ENCODE peak calls at places on chromosomes 6 and 20, in five cellular contexts. One of them, this sample, is unnamed.
A peak's percentile ranks its signal among the peaks of the same experiment; 100 is the strongest.

GRCh38 chr6:167441653-167442644 is 117.1 kb downstream of the TTLL2 start:
- DNase-seq in IMR-90: no peak
- DNase-seq in aorta: no peak
- DNase-seq in H9: peak; percentile 91
- DNase-seq in GM23248: peak; percentile 1
- DNase-seq in this sample: no peak

GRCh38 chr6:106046116-106046853 is 39.9 kb upstream of the PRDM1 start:
- DNase-seq in IMR-90: no peak
- DNase-seq in aorta: no peak
- DNase-seq in H9: no peak
- DNase-seq in GM23248: no peak
- DNase-seq in this sample: no peak

GRCh38 chr20:58650181-58650775 is 805 bp upstream of the STX16 start:
- DNase-seq in IMR-90: no peak
- DNase-seq in aorta: no peak
- DNase-seq in H9: peak; percentile 44
- DNase-seq in GM23248: peak; percentile 42
- DNase-seq in this sample: peak; percentile 36

GRCh38 chr6:75282706-75283105 is 1.9 kb downstream of the TMEM30A start:
- DNase-seq in IMR-90: no peak
- DNase-seq in aorta: no peak
- DNase-seq in H9: no peak
- DNase-seq in GM23248: peak; percentile 67
- DNase-seq in this sample: no peak

GRCh38 chr6:82337688-82338257 is 25.8 kb upstream of the TPBG start:
- DNase-seq in IMR-90: no peak
- DNase-seq in aorta: no peak
- DNase-seq in H9: no peak
- DNase-seq in GM23248: no peak
- DNase-seq in this sample: no peak

GRCh38 chr20:58231678-58232077 is 3.2 kb upstream of the ANKRD60 start:
- DNase-seq in IMR-90: peak; percentile 22
- DNase-seq in aorta: no peak
- DNase-seq in H9: no peak
- DNase-seq in GM23248: peak; percentile 33
- DNase-seq in this sample: no peak

GRCh38 chr20:63411898-63412631 is 50.9 kb upstream of the CHRNA4 start:
- DNase-seq in IMR-90: no peak
- DNase-seq in aorta: no peak
- DNase-seq in H9: no peak
- DNase-seq in GM23248: no peak
- DNase-seq in this sample: no peak

GRCh38 chr6:124199226-124199625 is 395.6 kb downstream of the NKAIN2 start:
- DNase-seq in IMR-90: no peak
- DNase-seq in aorta: no peak
- DNase-seq in H9: no peak
- DNase-seq in GM23248: no peak
- DNase-seq in this sample: no peak

GRCh38 chr20:39349240-39349639 is 387.1 kb downstream of the DHX35 start:
- DNase-seq in IMR-90: no peak
- DNase-seq in aorta: no peak
- DNase-seq in H9: no peak
- DNase-seq in GM23248: no peak
- DNase-seq in this sample: no peak

GRCh38 chr20:43535370-43536004 is 23.3 kb upstream of the SGK2 start:
- DNase-seq in IMR-90: no peak
- DNase-seq in aorta: no peak
- DNase-seq in H9: no peak
- DNase-seq in GM23248: no peak
- DNase-seq in this sample: no peak

GRCh38 chr6:49300443-49300842 is 162.6 kb downstream of the MMUT start:
- DNase-seq in IMR-90: no peak
- DNase-seq in aorta: no peak
- DNase-seq in H9: no peak
- DNase-seq in GM23248: no peak
- DNase-seq in this sample: no peak

GRCh38 chr6:162478191-162478642 is 249.3 kb downstream of the PRKN start:
- DNase-seq in IMR-90: no peak
- DNase-seq in aorta: no peak
- DNase-seq in H9: no peak
- DNase-seq in GM23248: no peak
- DNase-seq in this sample: no peak

GRCh38 chr20:59738851-59739250 is 134.5 kb downstream of the PHACTR3 start:
- DNase-seq in IMR-90: no peak
- DNase-seq in aorta: peak; percentile 12
- DNase-seq in H9: no peak
- DNase-seq in GM23248: no peak
- DNase-seq in this sample: no peak
- H3K9me3 ChIP-seq in IMR-90: peaks cover 25% of the 10 kb centered on the region
- H3K9me3 ChIP-seq in aorta: no peaks in the 10 kb centered on the region
- H3K9me3 ChIP-seq in H9: no peaks in the 10 kb centered on the region
- H3K9me3 ChIP-seq in GM23248: no peaks in the 10 kb centered on the region
- H3K9me3 ChIP-seq in this sample: no peaks in the 10 kb centered on the region

DNA sequence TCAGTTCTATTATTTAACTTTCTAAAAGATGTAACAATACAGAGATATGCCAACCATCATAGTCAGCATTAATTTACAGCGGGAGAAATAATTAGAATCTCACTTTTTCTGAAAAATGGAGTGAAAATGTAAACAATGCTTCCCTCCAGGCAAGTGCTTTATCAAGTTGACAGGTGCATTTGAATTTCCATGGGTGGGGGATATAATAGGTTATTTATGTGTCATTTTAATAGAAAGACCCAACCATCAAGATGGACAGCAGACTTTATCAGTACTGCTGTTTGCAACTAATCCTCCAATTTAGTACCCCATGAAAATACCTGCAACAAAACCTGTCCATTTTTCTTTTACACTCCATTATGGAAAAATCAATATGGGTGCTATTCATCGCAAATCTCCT is 780.1 kb downstream of the TFAP2A start:
- DNase-seq in IMR-90: no peak
- DNase-seq in aorta: no peak
- DNase-seq in H9: no peak
- DNase-seq in GM23248: no peak
- DNase-seq in this sample: no peak
- H3K9me3 ChIP-seq in IMR-90: peaks cover 4% of the 10 kb centered on the region
- H3K9me3 ChIP-seq in aorta: peaks cover 4% of the 10 kb centered on the region
- H3K9me3 ChIP-seq in H9: no peaks in the 10 kb centered on the region
- H3K9me3 ChIP-seq in GM23248: no peaks in the 10 kb centered on the region
- H3K9me3 ChIP-seq in this sample: peaks cover 3% of the 10 kb centered on the region

GRCh38 chr6:19268718-19269117 is 568.5 kb upstream of the ID4 start:
- DNase-seq in IMR-90: no peak
- DNase-seq in aorta: no peak
- DNase-seq in H9: no peak
- DNase-seq in GM23248: no peak
- DNase-seq in this sample: no peak
- H3K9me3 ChIP-seq in IMR-90: peaks cover 15% of the 10 kb centered on the region
- H3K9me3 ChIP-seq in aorta: peaks cover 3% of the 10 kb centered on the region
- H3K9me3 ChIP-seq in H9: no peaks in the 10 kb centered on the region
- H3K9me3 ChIP-seq in GM23248: no peaks in the 10 kb centered on the region
- H3K9me3 ChIP-seq in this sample: no peaks in the 10 kb centered on the region

GRCh38 chr6:3035397-3035796 is 32.9 kb upstream of the RIPK1 start:
- DNase-seq in IMR-90: no peak
- DNase-seq in aorta: no peak
- DNase-seq in H9: no peak
- DNase-seq in GM23248: no peak
- DNase-seq in this sample: no peak
- H3K9me3 ChIP-seq in IMR-90: no peaks in the 10 kb centered on the region
- H3K9me3 ChIP-seq in aorta: no peaks in the 10 kb centered on the region
- H3K9me3 ChIP-seq in H9: no peaks in the 10 kb centered on the region
- H3K9me3 ChIP-seq in GM23248: no peaks in the 10 kb centered on the region
- H3K9me3 ChIP-seq in this sample: no peaks in the 10 kb centered on the region

GRCh38 chr20:62104791-62105345 is 17.4 kb upstream of the LSM14B start:
- DNase-seq in IMR-90: peak; percentile 46
- DNase-seq in aorta: no peak
- DNase-seq in H9: no peak
- DNase-seq in GM23248: peak; percentile 68
- DNase-seq in this sample: no peak
- H3K9me3 ChIP-seq in IMR-90: peaks cover 48% of the 10 kb centered on the region
- H3K9me3 ChIP-seq in aorta: peaks cover 23% of the 10 kb centered on the region
- H3K9me3 ChIP-seq in H9: no peaks in the 10 kb centered on the region
- H3K9me3 ChIP-seq in GM23248: no peaks in the 10 kb centered on the region
- H3K9me3 ChIP-seq in this sample: no peaks in the 10 kb centered on the region

DNA sequence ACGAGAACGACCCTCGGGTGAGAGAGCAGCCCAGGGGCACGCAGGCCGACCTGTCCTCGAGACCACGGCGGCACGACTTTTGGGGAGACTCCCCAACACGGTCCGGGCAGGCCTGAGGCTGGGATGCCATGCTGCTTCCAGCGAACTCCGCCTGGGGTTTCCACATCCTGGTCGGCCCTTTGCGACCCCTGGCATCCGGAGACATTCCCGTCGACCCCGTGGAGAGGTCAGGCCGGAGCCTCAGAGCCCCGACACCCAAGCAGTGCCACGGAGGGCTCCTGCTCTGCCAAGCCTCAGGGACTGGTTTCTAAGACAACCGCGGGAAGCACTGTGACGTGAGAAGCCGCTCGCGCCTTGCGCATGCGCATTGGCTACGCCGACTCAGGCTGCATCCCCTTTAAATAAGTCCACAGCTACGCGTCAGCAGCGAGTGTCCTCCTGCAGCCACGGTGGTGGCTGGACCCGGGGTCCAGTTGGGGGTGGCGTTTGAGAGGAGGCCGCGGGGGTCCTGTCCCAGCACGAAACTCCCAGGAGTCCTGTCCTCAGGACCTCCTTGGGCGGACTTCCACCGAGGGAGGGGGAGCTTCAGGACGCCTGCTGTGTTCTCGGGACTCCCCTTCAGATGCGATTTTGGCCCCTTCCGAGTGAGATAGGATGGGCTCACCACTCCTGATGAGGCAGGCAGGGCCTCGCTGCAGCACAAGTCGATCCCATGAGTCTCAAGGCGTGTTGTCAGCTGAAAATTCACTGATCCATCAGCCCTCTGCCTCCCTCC is 1089.3 kb upstream of the DEFB115 start:
- DNase-seq in IMR-90: no peak
- DNase-seq in aorta: no peak
- DNase-seq in H9: no peak
- DNase-seq in GM23248: peak; percentile 0
- DNase-seq in this sample: no peak
- H3K9me3 ChIP-seq in IMR-90: peaks cover 17% of the 10 kb centered on the region
- H3K9me3 ChIP-seq in aorta: no peaks in the 10 kb centered on the region
- H3K9me3 ChIP-seq in H9: no peaks in the 10 kb centered on the region
- H3K9me3 ChIP-seq in GM23248: no peaks in the 10 kb centered on the region
- H3K9me3 ChIP-seq in this sample: no peaks in the 10 kb centered on the region

DNA sequence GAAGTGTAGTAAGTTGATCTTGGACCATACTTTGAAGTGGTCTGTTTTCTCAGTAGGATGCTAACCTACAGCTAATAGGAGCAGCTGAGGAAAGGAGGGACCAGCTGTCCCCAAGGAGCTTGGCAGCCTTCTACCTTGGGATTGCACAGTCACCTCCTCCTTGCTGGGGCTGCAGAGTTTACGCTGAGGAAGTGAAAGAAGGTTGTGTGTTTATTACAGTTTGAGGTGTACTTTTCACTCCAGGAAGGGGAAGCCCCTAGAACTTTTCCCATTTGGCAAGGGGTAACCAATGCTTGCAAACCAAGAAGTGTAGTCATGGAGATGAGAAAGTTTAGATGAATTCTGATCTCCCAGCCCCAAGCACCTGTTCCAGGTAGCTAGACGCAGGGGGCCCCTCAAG is 58.8 kb downstream of the BMP6 start:
- DNase-seq in IMR-90: no peak
- DNase-seq in aorta: no peak
- DNase-seq in H9: no peak
- DNase-seq in GM23248: no peak
- DNase-seq in this sample: no peak
- H3K9me3 ChIP-seq in IMR-90: no peaks in the 10 kb centered on the region
- H3K9me3 ChIP-seq in aorta: no peaks in the 10 kb centered on the region
- H3K9me3 ChIP-seq in H9: no peaks in the 10 kb centered on the region
- H3K9me3 ChIP-seq in GM23248: no peaks in the 10 kb centered on the region
- H3K9me3 ChIP-seq in this sample: no peaks in the 10 kb centered on the region

DNA sequence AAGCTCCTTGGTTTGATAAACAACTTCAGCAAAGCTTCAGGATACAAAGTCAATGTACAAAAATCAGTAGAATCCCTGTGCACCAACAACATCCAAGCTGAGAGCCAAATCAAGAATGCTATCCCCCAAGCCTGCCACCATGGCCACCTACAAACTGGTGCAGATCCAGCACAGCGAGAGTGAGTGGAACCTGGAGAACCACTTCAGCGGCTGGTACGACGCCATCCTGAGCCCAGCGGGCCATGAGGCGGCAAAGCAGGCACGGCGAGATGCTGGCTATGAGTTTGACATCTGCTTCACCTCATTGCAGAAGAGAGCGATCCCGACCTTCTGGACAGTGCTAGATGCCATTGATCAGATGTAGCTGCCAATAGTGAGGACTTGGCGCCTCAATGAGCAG is 170.3 kb downstream of the KHDC1L start:
- DNase-seq in IMR-90: no peak
- DNase-seq in aorta: no peak
- DNase-seq in H9: no peak
- DNase-seq in GM23248: no peak
- DNase-seq in this sample: no peak
- H3K9me3 ChIP-seq in IMR-90: no peaks in the 10 kb centered on the region
- H3K9me3 ChIP-seq in aorta: no peaks in the 10 kb centered on the region
- H3K9me3 ChIP-seq in H9: no peaks in the 10 kb centered on the region
- H3K9me3 ChIP-seq in GM23248: no peaks in the 10 kb centered on the region
- H3K9me3 ChIP-seq in this sample: no peaks in the 10 kb centered on the region

GRCh38 chr20:25514195-25514594 is 71.1 kb downstream of the NINL start:
- DNase-seq in IMR-90: no peak
- DNase-seq in aorta: no peak
- DNase-seq in H9: no peak
- DNase-seq in GM23248: no peak
- DNase-seq in this sample: no peak

GRCh38 chr20:25512709-25513108 is 72.6 kb downstream of the NINL start:
- DNase-seq in IMR-90: no peak
- DNase-seq in aorta: no peak
- DNase-seq in H9: no peak
- DNase-seq in GM23248: no peak
- DNase-seq in this sample: no peak

GRCh38 chr20:25511183-25511582 is 74.1 kb downstream of the NINL start:
- DNase-seq in IMR-90: no peak
- DNase-seq in aorta: no peak
- DNase-seq in H9: no peak
- DNase-seq in GM23248: no peak
- DNase-seq in this sample: no peak

GRCh38 chr20:25517124-25517523 is 68.2 kb downstream of the NINL start:
- DNase-seq in IMR-90: no peak
- DNase-seq in aorta: no peak
- DNase-seq in H9: no peak
- DNase-seq in GM23248: no peak
- DNase-seq in this sample: no peak

DNA sequence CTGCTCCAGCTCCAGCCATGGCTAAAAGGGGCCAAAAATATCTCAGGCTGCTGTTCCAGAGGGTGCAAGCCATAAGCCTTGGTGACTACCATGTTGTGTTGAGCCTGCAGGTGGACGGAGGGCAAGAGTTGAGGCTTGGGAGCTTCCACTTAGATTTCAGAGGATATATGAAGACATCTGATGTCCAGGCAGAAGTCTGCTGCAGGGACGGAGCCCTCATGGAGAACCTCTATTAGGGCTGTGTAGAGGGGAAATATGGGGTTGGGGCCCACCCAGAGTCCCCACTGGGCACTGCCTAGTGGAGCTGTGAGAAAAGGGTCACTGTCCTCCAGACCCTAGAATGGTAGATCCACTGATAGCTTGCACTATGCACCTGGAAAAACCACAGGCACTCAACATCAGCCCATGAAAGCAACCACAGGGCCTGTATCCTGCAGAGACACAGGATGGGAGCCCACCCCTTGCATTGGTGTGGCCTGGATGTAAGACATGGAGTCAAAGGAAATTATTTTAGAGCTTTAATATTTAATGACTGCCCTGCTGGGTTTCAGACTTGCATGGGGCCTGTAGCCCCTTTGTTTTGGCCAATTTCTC is 70.5 kb downstream of the NINL start:
- DNase-seq in IMR-90: no peak
- DNase-seq in aorta: no peak
- DNase-seq in H9: no peak
- DNase-seq in GM23248: no peak
- DNase-seq in this sample: no peak
- H3K9me3 ChIP-seq in IMR-90: peaks cover 16% of the 10 kb centered on the region
- H3K9me3 ChIP-seq in aorta: peaks cover 3% of the 10 kb centered on the region
- H3K9me3 ChIP-seq in H9: peaks cover 14% of the 10 kb centered on the region
- H3K9me3 ChIP-seq in GM23248: no peaks in the 10 kb centered on the region
- H3K9me3 ChIP-seq in this sample: no peaks in the 10 kb centered on the region

This sample was measured in T-helper 17 cell.